ENCODE peak calls at places on chromosomes 7 and 10, in nine cellular contexts. G, Z, B, O, H, P, V, Y and S are unnamed samples.

GRCh38 chr7:114405427-114405826 is 9.2 kb upstream of the FOXP2 start:
- DNase-seq in G (peak; percentile 34), Z (no peak), B (peak; percentile 19), O (no peak), H (peak; percentile 32), P (peak; percentile 9), V (no peak), Y (peak; percentile 8), S (peak; percentile 45)

GRCh38 chr10:3781458-3782098 is 3.4 kb downstream of the KLF6 start:
- DNase-seq in G (peak; percentile 34), Z (peak; percentile 48), B (peak; percentile 67), O (no peak), H (peak; percentile 53), P (no peak), V (no peak), Y (no peak), S (peak; percentile 85)

GRCh38 chr10:71079761-71080380 is 132.5 kb upstream of the UNC5B start:
- DNase-seq in G (no peak), Z (no peak), B (no peak), O (no peak), H (no peak), P (peak; percentile 1), V (no peak), Y (no peak), S (no peak)

GRCh38 chr7:131897790-131898165 is 341.4 kb upstream of the PODXL start:
- DNase-seq in G (no peak), Z (no peak), B (no peak), O (no peak), H (no peak), P (no peak), V (no peak), Y (no peak), S (no peak)

GRCh38 chr10:130809181-130809580 is 502.3 kb downstream of the TCERG1L start:
- DNase-seq in G (no peak), Z (no peak), B (no peak), O (no peak), H (no peak), P (no peak), V (no peak), Y (no peak), S (no peak)

GRCh38 chr10:24713086-24713485 is 10.6 kb downstream of the ARHGAP21 start:
- DNase-seq in G (peak; percentile 41), Z (no peak), B (no peak), O (no peak), H (no peak), P (no peak), V (no peak), Y (no peak), S (no peak)

GRCh38 chr10:43211030-43211429 is 55.8 kb downstream of the RASGEF1A start:
- DNase-seq in G (peak; percentile 19), Z (peak; percentile 34), B (peak; percentile 55), O (no peak), H (peak; percentile 17), P (no peak), V (peak; percentile 40), Y (no peak), S (peak; percentile 88)

GRCh38 chr10:92131271-92131820 is 159.5 kb downstream of the CPEB3 start:
- DNase-seq in G (peak; percentile 8), Z (no peak), B (no peak), O (no peak), H (no peak), P (no peak), V (no peak), Y (no peak), S (no peak)

GRCh38 chr7:155856656-155857055 is 44.4 kb upstream of the SHH start:
- DNase-seq in G (no peak), Z (no peak), B (no peak), O (no peak), H (no peak), P (no peak), V (no peak), Y (no peak), S (no peak)

GRCh38 chr10:119852822-119853221 is 19.8 kb downstream of the MCMBP start:
- DNase-seq in G (no peak), Z (no peak), B (no peak), O (no peak), H (no peak), P (no peak), V (no peak), Y (no peak), S (no peak)

GRCh38 chr10:112820320-112820719 is 129.7 kb upstream of the TCF7L2 start:
- DNase-seq in G (no peak), Z (no peak), B (no peak), O (no peak), H (no peak), P (no peak), V (no peak), Y (no peak), S (no peak)

GRCh38 chr10:48464121-48464870 is 140.6 kb downstream of the ARHGAP22 start:
- DNase-seq in G (no peak), Z (no peak), B (no peak), O (no peak), H (no peak), P (no peak), V (no peak), Y (no peak), S (no peak)

GRCh38 chr7:136308230-136308629 is 331.1 kb upstream of the MTPN start:
- DNase-seq in G (no peak), Z (no peak), B (no peak), O (no peak), H (no peak), P (no peak), V (no peak), Y (no peak), S (no peak)

DNA sequence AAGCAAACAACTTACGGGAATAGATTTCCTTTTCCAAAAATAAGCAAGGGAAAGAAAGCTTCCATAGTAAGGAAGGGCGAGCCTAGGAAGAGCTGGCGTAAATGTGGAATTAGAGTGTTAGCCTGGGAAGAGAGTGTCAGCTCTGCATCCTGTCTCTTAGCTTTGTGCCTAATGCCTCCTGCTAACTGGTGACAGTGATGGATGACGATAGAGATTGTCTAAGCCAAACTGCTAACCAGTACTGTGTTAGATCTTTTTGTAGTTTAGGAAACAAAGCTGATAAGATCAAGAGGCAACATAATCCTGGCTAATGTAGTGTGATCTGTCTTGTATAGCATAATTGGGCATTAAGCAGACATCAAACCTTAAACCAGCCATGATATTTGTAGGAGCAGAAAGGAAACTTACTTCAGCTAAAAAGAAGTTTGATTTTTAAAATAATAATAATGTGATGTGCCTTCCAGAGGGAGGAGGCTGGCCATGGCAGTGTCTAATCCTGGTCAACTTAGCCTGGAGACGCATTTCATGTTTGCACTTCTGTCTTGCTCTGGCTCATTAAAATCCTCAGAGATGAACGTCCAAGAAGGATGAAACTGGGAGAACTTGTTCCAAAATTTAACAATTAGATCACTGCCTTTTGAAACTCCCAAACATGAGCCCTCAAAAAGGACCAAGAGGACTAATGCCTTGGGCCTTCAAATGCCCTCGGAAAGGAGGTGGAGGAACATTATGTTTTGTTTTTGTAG is 85.1 kb downstream of the FAM204A start:
- DNase-seq in G (no peak), Z (no peak), B (no peak), O (no peak), H (no peak), P (peak; percentile 53), V (no peak), Y (no peak), S (no peak)
- TF ChIP-seq EZH2 in G (no peak), Z (no peak), B (no peak), O (no peak), H (no peak), P (no peak), V (no peak), Y (no peak), S (no peak)

DNA sequence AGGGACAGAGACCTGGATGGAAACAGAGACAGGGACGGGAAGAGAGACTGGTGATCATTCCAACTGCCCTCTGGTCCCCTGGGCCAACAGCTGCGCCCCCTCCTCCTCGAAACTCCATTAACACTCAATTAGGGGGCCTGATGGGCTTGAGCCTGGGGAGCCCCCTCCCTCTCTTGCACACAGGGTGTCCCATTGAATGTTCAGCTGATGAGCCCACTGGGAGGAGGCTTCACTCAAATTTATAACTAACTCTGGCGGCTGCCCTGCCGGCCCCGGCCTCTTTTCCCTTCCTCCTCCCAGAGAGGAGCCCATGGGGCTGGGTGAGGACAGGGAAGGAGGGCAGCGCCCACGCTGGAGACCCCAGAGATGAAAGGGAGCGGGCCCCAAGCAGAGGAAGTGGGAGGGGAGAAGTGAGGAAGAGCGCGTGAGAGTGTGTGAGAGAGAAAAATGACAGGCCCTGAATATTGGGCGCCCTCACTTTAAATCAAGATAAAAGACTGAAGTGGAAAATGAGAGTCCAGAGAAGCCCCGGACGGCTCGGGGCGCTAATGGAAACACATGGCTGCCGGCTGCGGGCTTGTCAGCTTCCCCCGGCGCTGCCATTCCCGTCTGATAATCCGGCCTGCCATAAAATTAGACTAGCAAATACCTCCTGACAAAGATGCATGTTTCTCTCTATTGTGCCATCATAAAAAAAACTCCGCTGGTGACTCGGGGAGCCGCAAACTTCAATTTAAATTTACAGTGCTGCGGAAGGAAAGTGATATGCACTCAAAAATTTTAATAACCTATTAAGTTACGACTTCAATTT is 58.0 kb upstream of the PAX2 start:
- DNase-seq in G (no peak), Z (no peak), B (no peak), O (no peak), H (no peak), P (peak; percentile 24), V (no peak), Y (no peak), S (no peak)
- TF ChIP-seq EZH2 in G (no peak), Z (no peak), B (no peak), O (no peak), H (no peak), P (peak; percentile 62), V (no peak), Y (no peak), S (peak; percentile 74)

DNA sequence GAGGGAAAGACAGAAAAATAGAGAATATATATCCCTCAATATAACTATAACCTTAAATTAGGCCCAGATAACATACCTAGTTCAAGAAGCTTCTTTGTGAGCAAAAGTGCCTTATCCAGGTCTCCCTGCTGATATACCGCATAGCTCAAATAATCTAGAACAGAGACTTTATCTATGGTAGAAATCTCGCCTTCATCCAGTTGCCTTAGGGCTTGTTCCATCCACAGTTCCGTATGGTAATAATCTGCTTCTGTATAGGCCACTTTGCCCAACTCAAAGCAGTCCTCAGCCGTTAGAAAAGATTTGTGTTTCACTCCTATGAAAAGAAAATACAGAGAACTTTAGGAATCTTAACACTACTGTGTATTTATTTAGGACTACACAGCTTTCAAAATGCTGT is 43.4 kb downstream of the P4HA1 start:
- DNase-seq in G (no peak), Z (no peak), B (no peak), O (no peak), H (no peak), P (no peak), V (no peak), Y (no peak), S (no peak)
- TF ChIP-seq EZH2 in G (no peak), Z (no peak), B (no peak), O (no peak), H (no peak), P (no peak), V (no peak), Y (no peak), S (no peak)

DNA sequence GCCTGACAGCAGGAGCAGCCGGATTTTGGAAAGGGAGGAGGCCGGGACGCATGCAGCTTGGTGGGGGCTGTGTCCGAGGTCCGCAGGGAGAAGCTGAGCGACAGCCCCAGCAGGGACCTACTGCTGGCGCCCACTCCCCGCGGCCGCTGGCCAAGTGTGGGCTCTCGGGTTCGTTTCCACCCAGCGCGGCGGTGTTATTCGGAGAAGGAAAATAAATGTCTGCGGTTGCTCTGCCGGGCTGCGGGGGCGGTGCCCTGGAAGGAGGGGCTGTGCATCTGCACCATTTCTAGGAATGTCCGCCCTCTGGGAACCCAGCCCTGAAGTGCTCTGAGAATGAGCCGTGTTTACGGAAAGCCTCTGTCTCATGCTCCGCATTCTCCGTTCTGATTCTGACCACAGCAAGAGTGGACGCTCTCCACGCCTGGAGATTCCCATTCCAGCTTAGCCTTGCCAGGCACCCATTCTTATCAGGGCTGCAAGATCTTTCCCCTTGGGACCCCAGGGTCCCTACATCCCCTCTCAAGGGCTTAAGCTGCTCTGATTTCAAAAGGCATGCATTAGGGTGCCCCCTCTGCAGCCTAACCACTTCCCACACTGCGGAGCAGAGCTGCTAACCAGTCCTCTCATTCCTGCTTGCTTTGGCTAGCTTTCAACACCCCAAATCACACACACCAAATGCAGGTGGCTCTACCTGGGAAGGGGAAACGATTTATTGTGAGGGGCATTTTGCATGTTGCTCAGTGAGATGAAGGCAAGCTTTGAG is 256.6 kb upstream of the GLI3 start:
- DNase-seq in G (peak; percentile 81), Z (peak; percentile 93), B (peak; percentile 95), O (no peak), H (peak; percentile 81), P (peak; percentile 79), V (peak; percentile 45), Y (no peak), S (peak; percentile 96)
- TF ChIP-seq EZH2 in G (no peak), Z (no peak), B (no peak), O (no peak), H (no peak), P (no peak), V (no peak), Y (no peak), S (no peak)